ENCODE peak calls at places on chromosome 21, in seven cellular contexts. T, K, M, Y, P, Q and N are unnamed samples.

GRCh38 chr21:45136927-45137611 is 62.7 kb downstream of the ADARB1 start:
- DNase-seq in T (peak), K (peak), M (peak), Y (peak), P (peak), Q (peak), N (peak)

GRCh38 chr21:31772674-31773555 is 41.0 kb upstream of the SCAF4 start:
- DNase-seq in T (peak), K (peak), M (no peak), Y (no peak), P (no peak), Q (no peak), N (no peak)

GRCh38 chr21:26565105-26565504 is 8.0 kb downstream of the CYYR1 start:
- DNase-seq in T (no peak), K (no peak), M (no peak), Y (no peak), P (no peak), Q (no peak), N (no peak)

GRCh38 chr21:39182484-39183271 is 573 bp downstream of the PSMG1 start:
- DNase-seq in T (no peak), K (no peak), M (no peak), Y (no peak), P (peak), Q (peak), N (peak)

GRCh38 chr21:44890338-44890931 is 16.9 kb upstream of the PTTG1IP start:
- DNase-seq in T (no peak), K (no peak), M (no peak), Y (no peak), P (no peak), Q (no peak), N (no peak)

GRCh38 chr21:40143822-40144525 is 276.7 kb downstream of the PCP4 start:
- DNase-seq in T (peak), K (peak), M (peak), Y (no peak), P (peak), Q (peak), N (peak)

GRCh38 chr21:38544681-38545080 is 46.4 kb upstream of the ERG start:
- DNase-seq in T (no peak), K (no peak), M (peak), Y (no peak), P (peak), Q (no peak), N (peak)

GRCh38 chr21:45940621-45941337 is 40.8 kb upstream of the COL6A1 start:
- DNase-seq in T (no peak), K (no peak), M (no peak), Y (no peak), P (no peak), Q (no peak), N (no peak)

GRCh38 chr21:27771938-27772505 is 805.1 kb upstream of the ADAMTS5 start:
- DNase-seq in T (no peak), K (no peak), M (no peak), Y (no peak), P (no peak), Q (no peak), N (no peak)

GRCh38 chr21:46145159-46145839 is 10.1 kb downstream of the FTCD start:
- DNase-seq in T (no peak), K (no peak), M (no peak), Y (no peak), P (no peak), Q (no peak), N (no peak)

GRCh38 chr21:32411366-32412161 is 942 bp upstream of the EVA1C start:
- DNase-seq in T (no peak), K (no peak), M (peak), Y (no peak), P (no peak), Q (peak), N (peak)

GRCh38 chr21:35963920-35964451 is 96.3 kb downstream of the SETD4 start:
- DNase-seq in T (no peak), K (no peak), M (no peak), Y (no peak), P (no peak), Q (no peak), N (peak)

GRCh38 chr21:17921579-17922530 is 102.7 kb upstream of the C21orf91 start:
- DNase-seq in T (no peak), K (no peak), M (peak), Y (peak), P (peak), Q (no peak), N (peak)

GRCh38 chr21:20265704-20266368 is 732.4 kb upstream of the NCAM2 start:
- DNase-seq in T (no peak), K (no peak), M (no peak), Y (no peak), P (no peak), Q (no peak), N (no peak)

GRCh38 chr21:27564684-27565280 is 597.9 kb upstream of the ADAMTS5 start:
- DNase-seq in T (peak), K (peak), M (peak), Y (peak), P (peak), Q (peak), N (peak)

GRCh38 chr21:37076087-37076486 is 3.0 kb downstream of the TTC3 start:
- DNase-seq in T (no peak), K (no peak), M (no peak), Y (no peak), P (no peak), Q (no peak), N (no peak)

GRCh38 chr21:37082375-37082774 is 9.3 kb downstream of the TTC3 start:
- DNase-seq in T (no peak), K (no peak), M (no peak), Y (no peak), P (no peak), Q (no peak), N (no peak)

GRCh38 chr21:37082856-37083611 is 10.0 kb downstream of the TTC3 start:
- DNase-seq in T (no peak), K (no peak), M (no peak), Y (no peak), P (no peak), Q (no peak), N (no peak)

GRCh38 chr21:37077403-37077802 is 4.3 kb downstream of the TTC3 start:
- DNase-seq in T (no peak), K (no peak), M (no peak), Y (no peak), P (no peak), Q (no peak), N (no peak)

DNA sequence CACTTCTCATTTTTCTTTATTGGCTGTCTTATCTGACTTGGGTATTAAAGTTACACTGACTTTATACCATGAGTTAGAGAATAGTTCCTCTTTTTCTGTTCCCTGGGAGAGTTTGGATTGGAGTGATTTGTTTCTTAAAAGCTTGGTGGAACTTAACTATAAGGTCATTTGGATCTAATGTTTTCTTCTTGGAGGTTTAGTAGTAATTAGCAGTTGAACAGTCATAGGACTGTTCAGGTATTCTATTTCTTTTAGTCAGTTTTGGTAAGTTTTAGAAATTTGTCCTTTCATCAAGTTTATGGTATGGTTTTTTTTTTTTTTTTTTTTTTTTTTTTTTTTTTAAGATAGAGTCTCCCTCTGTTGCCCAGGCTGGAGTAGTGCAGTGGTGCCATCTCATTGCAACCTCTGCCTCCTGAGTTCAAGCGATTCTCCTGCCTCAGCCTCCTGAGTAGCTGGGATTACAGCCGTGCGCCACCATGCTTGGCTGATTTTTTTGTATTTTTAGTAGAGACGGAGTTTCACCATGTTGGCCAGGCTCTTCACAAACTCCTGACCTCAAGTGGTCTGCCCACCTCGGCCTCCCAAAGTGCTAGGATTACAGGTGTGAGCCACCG is 6.3 kb downstream of the TTC3 start:
- DNase-seq in T (peak), K (peak), M (no peak), Y (no peak), P (no peak), Q (no peak), N (no peak)
- TF ChIP-seq CTCF in T (peak), K (peak), M (no peak), Y (no peak), P (peak), Q (no peak), N (peak)

GRCh38 chr21:34839070-34839820 is 170.5 kb downstream of the CLIC6 start:
- DNase-seq in T (no peak), K (no peak), M (no peak), Y (no peak), P (no peak), Q (no peak), N (no peak)
- TF ChIP-seq CTCF in T (no peak), K (no peak), M (no peak), Y (no peak), P (no peak), Q (no peak), N (no peak)

DNA sequence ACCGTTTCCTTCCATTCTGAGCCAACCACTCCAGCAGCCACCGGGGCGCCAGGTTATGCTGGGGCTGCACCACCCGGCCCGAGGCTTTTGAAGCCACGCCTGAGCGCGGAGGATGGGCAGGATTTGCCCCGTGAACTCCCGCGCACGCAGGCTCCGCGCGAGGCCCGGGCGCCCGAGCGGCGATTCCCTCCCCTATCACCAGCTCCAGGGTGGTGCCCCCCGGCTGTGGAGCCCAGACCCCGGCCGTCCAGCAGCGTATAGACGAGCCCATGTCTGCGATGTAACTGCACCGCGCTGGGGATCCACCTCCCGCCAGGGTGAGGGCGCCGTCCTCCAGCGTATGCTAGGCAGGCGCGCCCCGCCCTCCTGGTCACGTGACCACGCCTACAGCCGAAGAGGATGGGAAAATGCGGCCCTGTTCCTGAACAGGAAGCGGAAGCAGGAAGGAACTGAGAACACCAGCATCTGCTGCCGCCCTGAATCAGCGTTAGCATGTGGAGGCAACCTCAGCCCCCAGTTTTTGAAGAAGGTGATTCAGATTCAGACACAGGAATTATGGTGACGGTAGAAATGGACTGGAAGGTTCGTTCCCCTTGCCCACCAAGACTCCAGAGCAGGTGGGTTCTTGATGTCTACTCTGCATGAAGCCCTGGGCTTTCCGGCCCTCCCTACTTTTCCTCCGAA is 46.0 kb downstream of the VPS26C start:
- DNase-seq in T (peak), K (peak), M (peak), Y (peak), P (peak), Q (peak), N (peak)
- TF ChIP-seq CTCF in T (peak), K (peak), M (peak), Y (peak), P (peak), Q (no peak), N (no peak)

DNA sequence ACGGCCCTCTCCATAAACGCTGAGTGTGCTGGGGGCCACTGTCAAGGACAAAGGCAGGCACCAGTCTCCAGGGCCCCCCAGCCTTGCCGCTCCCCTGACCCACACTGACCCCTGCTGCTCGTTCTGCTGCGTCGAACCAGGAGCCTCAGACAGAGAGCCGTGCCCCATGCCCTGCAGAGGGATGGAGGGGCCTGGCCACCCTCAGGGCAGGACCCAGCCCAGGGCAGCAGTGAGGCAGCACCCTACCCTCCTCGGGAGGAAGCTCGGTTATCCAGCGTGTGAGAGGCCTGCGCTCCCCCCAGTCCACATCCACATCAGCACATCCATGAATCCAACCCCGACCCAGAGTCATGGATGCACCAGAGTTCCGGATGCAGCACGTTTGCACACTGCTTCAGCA is 15.1 kb downstream of the WDR4 start:
- DNase-seq in T (no peak), K (no peak), M (no peak), Y (no peak), P (no peak), Q (no peak), N (no peak)
- TF ChIP-seq CTCF in T (no peak), K (no peak), M (no peak), Y (no peak), P (peak), Q (no peak), N (no peak)

GRCh38 chr21:30468912-30469812 is 11.0 kb downstream of the KRTAP19-1 start:
- DNase-seq in T (no peak), K (no peak), M (no peak), Y (no peak), P (no peak), Q (no peak), N (no peak)

DNA sequence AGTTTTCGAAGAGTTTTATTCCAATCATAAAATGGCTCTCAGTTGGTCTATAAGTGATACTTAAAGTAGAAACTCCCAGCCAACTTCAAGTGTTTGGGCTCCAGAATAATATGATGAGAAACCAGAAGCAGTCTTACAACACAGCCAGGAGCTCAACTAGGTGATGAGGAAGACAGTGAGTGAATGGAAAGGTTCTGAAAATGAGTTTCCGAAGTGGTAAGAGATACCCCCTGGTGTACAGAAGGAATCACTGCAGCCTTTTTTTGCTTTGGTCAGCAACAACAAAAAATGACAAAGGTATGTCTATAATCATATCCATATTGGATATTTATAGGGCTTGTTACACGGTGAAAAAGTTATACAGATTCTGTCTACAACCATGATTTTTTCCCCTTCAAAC is 16.5 kb downstream of the KRTAP19-1 start:
- DNase-seq in T (peak), K (peak), M (no peak), Y (no peak), P (no peak), Q (no peak), N (no peak)
- TF ChIP-seq CTCF in T (peak), K (peak), M (peak), Y (no peak), P (peak), Q (no peak), N (peak)

DNA sequence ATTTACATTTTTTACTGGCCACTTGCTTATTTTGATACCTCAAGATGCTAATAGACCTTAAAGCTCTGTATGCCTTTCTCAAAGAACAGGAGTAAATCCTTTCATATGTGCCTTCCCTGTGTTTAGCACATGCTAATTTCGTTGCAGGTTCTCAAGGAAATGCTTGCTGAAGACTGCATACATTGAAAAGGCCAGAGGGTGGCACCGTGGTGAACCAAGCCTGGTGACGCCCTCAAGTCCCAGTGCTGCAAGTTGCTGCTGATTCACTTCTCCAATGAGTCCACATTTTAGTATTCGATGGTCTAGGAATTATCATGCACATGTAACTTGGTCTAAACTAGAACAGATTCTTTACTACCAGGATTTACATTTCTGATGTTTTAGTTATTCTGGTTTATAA is 94.1 kb downstream of the CLDN17 start:
- DNase-seq in T (no peak), K (peak), M (no peak), Y (no peak), P (peak), Q (peak), N (no peak)
- TF ChIP-seq CTCF in T (peak), K (no peak), M (peak), Y (no peak), P (peak), Q (no peak), N (no peak)

DNA sequence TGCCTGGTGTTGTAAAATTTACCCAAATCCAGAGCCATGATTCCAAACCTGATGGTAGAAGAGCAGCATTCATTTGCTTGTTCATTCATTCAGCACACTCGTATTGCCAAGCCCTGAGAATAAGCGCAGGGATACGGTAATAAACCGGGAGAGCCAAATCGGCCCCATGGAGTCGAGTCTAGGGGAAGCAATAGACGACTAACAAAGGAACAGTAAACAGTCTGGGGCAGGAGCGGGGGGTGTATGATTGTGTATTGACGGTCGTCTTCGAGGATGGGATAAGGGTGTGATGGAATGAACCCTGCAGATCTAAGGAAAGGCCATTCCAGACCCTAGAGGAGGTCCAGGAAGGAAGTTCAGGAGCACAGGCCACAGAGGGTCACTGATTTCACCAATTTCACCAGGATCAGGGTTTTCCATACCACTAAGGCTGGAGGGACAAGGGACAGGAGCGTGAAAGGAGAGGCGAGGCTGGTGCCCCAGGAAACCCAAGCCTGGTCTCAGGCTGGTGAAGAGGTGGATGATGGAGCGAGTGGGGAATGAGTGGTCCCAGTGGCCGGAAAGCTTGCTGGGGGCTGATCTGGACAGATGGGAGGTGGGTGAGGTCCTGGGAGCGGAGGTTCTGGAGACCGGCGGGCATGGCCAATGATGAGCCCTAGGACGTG is 61.1 kb upstream of the PDE9A start:
- DNase-seq in T (no peak), K (no peak), M (no peak), Y (no peak), P (no peak), Q (no peak), N (no peak)
- TF ChIP-seq CTCF in T (no peak), K (no peak), M (no peak), Y (no peak), P (no peak), Q (no peak), N (no peak)